ENCODE peak calls at places on chromosome 7, in six cellular contexts. X, H, T, M, Y and Z are unnamed samples.

GRCh38 chr7:106659963-106660861 is 746 bp downstream of the CCDC71L start:
- DNase-seq in X (peak), H (peak), T (peak), M (peak), Y (peak), Z (peak)

GRCh38 chr7:26642416-26642815 is 222.0 kb downstream of the SKAP2 start:
- DNase-seq in X (no peak), H (no peak), T (no peak), M (no peak), Y (no peak), Z (no peak)

GRCh38 chr7:134613623-134614347 is 32.9 kb upstream of the BPGM start:
- DNase-seq in X (peak), H (no peak), T (no peak), M (no peak), Y (peak), Z (no peak)

GRCh38 chr7:158705234-158705890 is 758 bp upstream of the NCAPG2 start:
- DNase-seq in X (peak), H (peak), T (no peak), M (no peak), Y (no peak), Z (peak)

GRCh38 chr7:19117081-19117869 is at the start of gene TWIST1:
- DNase-seq in X (no peak), H (peak), T (no peak), M (peak), Y (peak), Z (no peak)

GRCh38 chr7:75624134-75624832 is 114.5 kb downstream of the HIP1 start:
- DNase-seq in X (no peak), H (no peak), T (peak), M (peak), Y (peak), Z (peak)

GRCh38 chr7:156842740-156843140 is 50.2 kb downstream of the LMBR1 start:
- DNase-seq in X (no peak), H (no peak), T (no peak), M (no peak), Y (no peak), Z (peak)

GRCh38 chr7:159153511-159153910 is 8.8 kb upstream of the VIPR2 start:
- DNase-seq in X (no peak), H (no peak), T (no peak), M (no peak), Y (no peak), Z (no peak)

GRCh38 chr7:135512135-135512887 is 2.4 kb upstream of the CNOT4 start:
- DNase-seq in X (peak), H (no peak), T (peak), M (peak), Y (peak), Z (peak)

GRCh38 chr7:1842321-1843221 is 172.5 kb downstream of the ELFN1 start:
- DNase-seq in X (no peak), H (no peak), T (no peak), M (peak), Y (peak), Z (no peak)

GRCh38 chr7:83347836-83348482 is 185.3 kb upstream of the PCLO start:
- DNase-seq in X (peak), H (no peak), T (no peak), M (peak), Y (peak), Z (peak)

DNA sequence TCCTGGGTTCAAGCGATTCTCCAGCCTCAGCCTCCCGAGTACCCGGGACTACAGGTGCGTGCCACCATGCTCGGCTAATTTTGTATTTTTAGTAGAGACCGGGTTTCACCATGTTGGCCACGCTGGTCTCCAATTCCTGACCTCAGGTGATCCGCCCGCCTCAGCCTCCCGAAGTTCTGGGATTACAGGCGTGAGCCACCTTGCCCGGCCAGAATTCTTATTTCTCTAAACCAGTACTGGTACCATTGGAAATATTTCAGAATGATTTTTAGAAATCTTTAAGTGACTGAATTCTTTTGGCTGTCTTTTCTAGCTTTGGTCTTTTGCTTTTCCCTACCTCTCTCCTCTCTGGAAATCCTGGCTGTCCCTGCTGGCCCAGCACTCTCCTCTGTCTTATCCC is 2.8 kb downstream of the GNAI1 start:
- DNase-seq in X (no peak), H (no peak), T (no peak), M (no peak), Y (no peak), Z (no peak)
- H3K27ac ChIP-seq in X (no peak), H (no peak), T (no peak), M (no peak), Y (no peak), Z (no peak)

DNA sequence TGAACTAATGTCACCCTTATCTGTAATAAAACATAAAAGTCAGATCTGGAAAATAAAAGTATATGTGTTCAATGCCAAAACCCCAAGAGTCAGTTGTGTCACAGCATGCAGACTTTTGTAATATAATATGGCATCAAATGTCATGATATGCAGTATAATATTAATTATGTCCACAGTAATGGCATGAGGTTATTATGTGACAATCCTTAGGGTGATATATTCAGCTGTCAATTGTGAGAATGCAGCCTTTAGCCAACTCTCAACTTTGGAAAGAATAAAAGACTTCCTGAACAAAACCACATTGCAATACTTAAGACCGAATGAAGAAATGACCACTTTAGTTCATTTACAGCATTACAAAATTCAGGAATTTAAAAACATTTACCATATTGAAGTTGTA is 45.5 kb downstream of the CPVL start:
- DNase-seq in X (no peak), H (no peak), T (no peak), M (no peak), Y (no peak), Z (no peak)
- H3K4me2 ChIP-seq in X (no peak), H (no peak), T (no peak), M (no peak), Y (no peak), Z (no peak)

DNA sequence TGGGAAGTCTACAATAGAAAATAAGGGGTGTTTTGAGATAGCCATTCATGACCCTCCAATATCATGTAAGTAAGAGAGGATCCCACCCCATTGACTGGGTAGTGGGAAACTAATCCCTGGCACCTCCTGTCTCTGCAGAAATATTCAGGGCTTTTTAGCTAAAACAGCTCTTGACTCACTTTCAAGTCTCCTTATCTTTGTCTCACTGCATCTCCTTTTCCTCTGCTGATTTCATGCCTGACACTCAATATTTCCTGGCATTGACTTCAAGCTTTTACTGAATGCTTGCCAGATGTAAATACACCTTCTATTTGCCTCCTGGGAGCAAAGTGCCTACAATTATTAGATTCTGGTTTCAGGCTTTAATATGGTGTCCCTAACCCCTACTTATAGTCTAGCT is 57.1 kb downstream of the CHRM2 start:
- DNase-seq in X (peak), H (no peak), T (no peak), M (no peak), Y (no peak), Z (no peak)
- H2AFZ ChIP-seq in X (no peak), H (no peak), T (no peak), M (no peak), Y (no peak), Z (no peak)

GRCh38 chr7:139648941-139649425 is 125.5 kb downstream of the CLEC2L start:
- DNase-seq in X (peak), H (no peak), T (peak), M (no peak), Y (no peak), Z (no peak)

GRCh38 chr7:139647085-139647484 is 123.6 kb downstream of the CLEC2L start:
- DNase-seq in X (no peak), H (no peak), T (no peak), M (no peak), Y (no peak), Z (no peak)

GRCh38 chr7:139646566-139646965 is 123.1 kb downstream of the CLEC2L start:
- DNase-seq in X (no peak), H (no peak), T (no peak), M (no peak), Y (no peak), Z (no peak)

GRCh38 chr7:139648617-139648932 is 125.1 kb downstream of the CLEC2L start:
- DNase-seq in X (no peak), H (no peak), T (no peak), M (no peak), Y (no peak), Z (no peak)

DNA sequence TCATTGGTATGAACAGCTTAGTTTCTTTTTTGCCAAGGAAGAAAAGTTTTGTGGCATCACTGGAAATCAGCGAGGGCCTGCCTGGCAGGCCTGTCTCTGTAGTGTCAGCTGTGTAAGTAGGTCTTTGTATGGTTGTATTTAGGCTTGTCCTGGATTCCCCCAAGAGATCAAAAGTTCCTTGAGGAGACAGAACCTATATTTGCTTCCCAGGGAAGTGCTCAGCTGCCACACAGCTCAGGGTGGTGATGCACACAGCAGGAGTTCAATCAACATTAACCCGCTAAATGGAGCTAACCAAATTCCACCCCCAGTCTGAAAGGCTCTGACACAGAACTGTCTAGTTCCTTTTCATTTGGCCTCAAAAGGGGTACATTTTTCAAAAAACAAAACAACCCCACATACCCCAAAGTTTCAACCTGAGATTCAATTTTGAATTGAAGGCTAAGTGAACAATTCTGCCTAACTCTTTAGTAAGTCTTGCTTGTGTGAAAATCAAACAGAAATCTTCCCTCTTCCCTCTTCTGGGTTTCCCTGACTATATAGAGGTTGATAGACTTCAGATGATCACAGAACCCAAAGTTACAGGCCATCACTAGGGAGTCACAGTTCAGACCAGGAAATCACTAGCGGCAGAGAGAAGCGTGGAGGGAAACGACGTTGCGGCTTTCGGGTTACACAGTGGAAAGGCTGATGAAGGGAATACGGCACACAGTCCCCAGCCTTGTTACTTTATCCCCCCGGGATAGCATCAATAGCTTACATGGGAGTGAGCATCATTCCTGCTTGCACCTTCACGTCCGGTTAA is 124.5 kb downstream of the CLEC2L start:
- DNase-seq in X (peak), H (no peak), T (no peak), M (no peak), Y (peak), Z (no peak)
- H3K27ac ChIP-seq in X (peak), H (no peak), T (no peak), M (no peak), Y (no peak), Z (no peak)

GRCh38 chr7:24368161-24368560 is 84.2 kb downstream of the NPY start:
- DNase-seq in X (no peak), H (no peak), T (no peak), M (no peak), Y (no peak), Z (no peak)

GRCh38 chr7:24378871-24379608 is 95.0 kb downstream of the NPY start:
- DNase-seq in X (no peak), H (no peak), T (no peak), M (no peak), Y (peak), Z (peak)

GRCh38 chr7:24372973-24373372 is 89.0 kb downstream of the NPY start:
- DNase-seq in X (no peak), H (no peak), T (no peak), M (no peak), Y (no peak), Z (no peak)

GRCh38 chr7:24370541-24370940 is 86.6 kb downstream of the NPY start:
- DNase-seq in X (no peak), H (no peak), T (no peak), M (no peak), Y (no peak), Z (no peak)

GRCh38 chr7:24373556-24373955 is 89.6 kb downstream of the NPY start:
- DNase-seq in X (no peak), H (no peak), T (no peak), M (no peak), Y (no peak), Z (no peak)
- H3K4me2 ChIP-seq in X (no peak), H (no peak), T (no peak), M (no peak), Y (no peak), Z (no peak)

GRCh38 chr7:93046641-93047040 is 71.1 kb downstream of the SAMD9 start:
- DNase-seq in X (no peak), H (no peak), T (no peak), M (no peak), Y (no peak), Z (no peak)
- H2AFZ ChIP-seq in X (no peak), H (no peak), T (no peak), M (no peak), Y (no peak), Z (no peak)

DNA sequence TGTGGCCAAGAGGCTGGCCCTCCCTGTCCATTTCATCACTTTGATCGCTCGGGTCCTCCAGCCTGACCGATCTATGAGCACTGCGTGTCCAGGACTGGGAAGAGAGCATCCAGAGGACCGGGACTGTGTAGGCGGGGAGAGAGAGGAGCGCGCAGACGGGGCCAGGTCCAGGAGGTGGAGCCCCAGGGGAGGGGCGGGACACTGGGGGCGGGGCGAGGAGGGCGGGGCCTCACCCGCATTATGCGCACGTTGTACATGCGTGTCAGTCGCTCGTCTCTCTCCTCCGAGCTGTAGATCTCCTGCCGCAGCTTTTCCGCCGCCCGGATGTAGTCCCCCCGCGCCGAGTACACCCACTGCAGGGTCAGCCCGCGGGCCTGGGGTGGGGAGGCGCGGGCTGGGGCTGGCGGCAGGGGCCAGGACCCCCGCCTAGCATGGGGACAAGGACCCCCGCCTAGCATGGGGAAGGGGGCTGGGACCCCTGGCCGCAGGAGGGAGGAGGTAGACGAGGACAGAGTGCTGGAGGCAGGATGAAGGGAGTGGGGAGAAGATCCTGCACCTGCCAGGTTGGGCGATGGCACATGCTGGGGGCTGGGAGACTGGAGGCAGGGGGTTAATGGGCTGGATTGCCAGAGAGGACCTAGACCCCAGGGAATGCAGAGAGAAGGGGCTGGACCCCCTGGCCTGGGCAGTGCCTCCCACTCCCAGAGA is 14.3 kb downstream of the MOSPD3 start:
- DNase-seq in X (peak), H (peak), T (peak), M (peak), Y (peak), Z (peak)
- H3K27ac ChIP-seq in X (no peak), H (no peak), T (peak), M (no peak), Y (no peak), Z (no peak)

GRCh38 chr7:28038175-28038855 is 142.3 kb downstream of the JAZF1 start:
- DNase-seq in X (no peak), H (no peak), T (no peak), M (no peak), Y (no peak), Z (no peak)

GRCh38 chr7:28033386-28033785 is 147.2 kb downstream of the JAZF1 start:
- DNase-seq in X (no peak), H (no peak), T (no peak), M (no peak), Y (no peak), Z (no peak)

GRCh38 chr7:28036748-28037147 is 143.8 kb downstream of the JAZF1 start:
- DNase-seq in X (no peak), H (no peak), T (no peak), M (no peak), Y (no peak), Z (no peak)

GRCh38 chr7:28041508-28042314 is 138.9 kb downstream of the JAZF1 start:
- DNase-seq in X (no peak), H (no peak), T (no peak), M (no peak), Y (peak), Z (peak)

GRCh38 chr7:28037220-28038010 is 143.2 kb downstream of the JAZF1 start:
- DNase-seq in X (peak), H (no peak), T (no peak), M (peak), Y (peak), Z (peak)
- H3K4me2 ChIP-seq in X (peak), H (no peak), T (no peak), M (peak), Y (peak), Z (no peak)

GRCh38 chr7:88523645-88524044 is 217.0 kb upstream of the STEAP4 start:
- DNase-seq in X (no peak), H (no peak), T (no peak), M (no peak), Y (no peak), Z (no peak)

DNA sequence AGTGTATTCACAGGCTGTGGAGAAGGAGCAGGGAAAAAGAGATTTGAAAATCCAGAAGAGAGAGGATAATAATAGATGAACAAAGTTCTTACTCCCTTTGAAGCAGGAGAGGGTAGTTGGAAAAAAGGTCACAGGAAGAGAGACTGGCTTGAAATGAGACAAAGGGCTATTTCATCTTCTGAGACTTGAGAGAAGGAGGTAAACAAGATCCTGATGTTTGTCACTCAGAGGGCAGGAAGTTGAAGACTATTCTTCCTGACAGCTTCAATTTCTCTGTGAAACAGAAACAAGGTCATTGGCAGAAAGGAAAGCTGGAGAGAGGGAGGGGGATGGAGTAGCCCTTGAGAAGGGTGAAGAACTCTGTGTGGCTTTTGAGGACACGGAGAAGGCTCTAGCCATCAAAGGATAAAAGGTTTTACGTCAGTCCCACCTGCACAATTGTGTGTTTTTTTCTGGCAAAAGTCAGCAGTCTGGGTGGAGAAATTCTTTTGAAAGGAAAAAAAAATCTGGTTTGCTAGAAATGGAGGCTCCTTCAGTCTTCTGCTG is 216.2 kb upstream of the STEAP4 start:
- DNase-seq in X (no peak), H (no peak), T (no peak), M (no peak), Y (no peak), Z (no peak)
- H2AFZ ChIP-seq in X (no peak), H (peak), T (no peak), M (no peak), Y (no peak), Z (no peak)